ENCODE peak calls at places on chromosomes 1 and 21, in five cellular contexts. Y, J, L, A and O are unnamed samples.

GRCh38 chr1:80656011-80656627 is 1144.6 kb upstream of the ADGRL2 start:
- DNase-seq in Y (no peak), J (no peak), L (no peak), A (no peak), O (no peak)

GRCh38 chr1:180365039-180365438 is 135.0 kb downstream of the LHX4 start:
- DNase-seq in Y (no peak), J (no peak), L (no peak), A (no peak), O (no peak)

GRCh38 chr1:47223921-47224675 is 7.9 kb downstream of the TAL1 start:
- DNase-seq in Y (no peak), J (no peak), L (no peak), A (no peak), O (no peak)

GRCh38 chr1:47424336-47424982 is 8.4 kb downstream of the FOXE3 start:
- DNase-seq in Y (no peak), J (no peak), L (no peak), A (no peak), O (peak)

GRCh38 chr21:37386151-37386550 is 19.6 kb downstream of the DYRK1A start:
- DNase-seq in Y (no peak), J (no peak), L (no peak), A (no peak), O (no peak)

GRCh38 chr1:209858561-209859103 is 30.9 kb downstream of the UTP25 start:
- DNase-seq in Y (no peak), J (no peak), L (no peak), A (no peak), O (no peak)

GRCh38 chr1:107748529-107748928 is 216.5 kb downstream of the VAV3 start:
- DNase-seq in Y (no peak), J (no peak), L (no peak), A (no peak), O (no peak)

GRCh38 chr1:190172636-190173410 is 304.8 kb downstream of the BRINP3 start:
- DNase-seq in Y (no peak), J (no peak), L (no peak), A (no peak), O (no peak)

GRCh38 chr1:161017756-161018630 is 3.0 kb downstream of the F11R start:
- DNase-seq in Y (no peak), J (no peak), L (no peak), A (no peak), O (no peak)

GRCh38 chr1:226886142-226886901 is 15.9 kb downstream of the PSEN2 start:
- DNase-seq in Y (no peak), J (no peak), L (no peak), A (no peak), O (no peak)

GRCh38 chr1:162548170-162548569 is 13.4 kb upstream of the UAP1 start:
- DNase-seq in Y (no peak), J (no peak), L (no peak), A (peak), O (no peak)

GRCh38 chr1:71792264-71792663 is 490.1 kb downstream of the NEGR1 start:
- DNase-seq in Y (no peak), J (no peak), L (no peak), A (no peak), O (no peak)

GRCh38 chr1:52237430-52237829 is 95.5 kb downstream of the ZFYVE9 start:
- DNase-seq in Y (no peak), J (no peak), L (no peak), A (no peak), O (no peak)

GRCh38 chr1:85278853-85279314 is 2.5 kb upstream of the BCL10 start:
- DNase-seq in Y (no peak), J (no peak), L (no peak), A (no peak), O (no peak)

GRCh38 chr1:228148196-228148861 is 1.4 kb upstream of the GJC2 start:
- DNase-seq in Y (peak), J (peak), L (peak), A (no peak), O (no peak)

GRCh38 chr1:176789571-176790090 is 326.7 kb downstream of the PAPPA2 start:
- DNase-seq in Y (no peak), J (no peak), L (no peak), A (no peak), O (no peak)

GRCh38 chr1:238898856-238899255 is 487.5 kb upstream of the CHRM3 start:
- DNase-seq in Y (no peak), J (no peak), L (no peak), A (no peak), O (no peak)

GRCh38 chr1:93346472-93346991 is 825 bp downstream of the DR1 start:
- DNase-seq in Y (no peak), J (no peak), L (peak), A (no peak), O (no peak)

GRCh38 chr1:221576268-221576667 is 165.6 kb downstream of the DUSP10 start:
- DNase-seq in Y (no peak), J (no peak), L (no peak), A (no peak), O (no peak)

GRCh38 chr1:181089777-181090505 is 1.4 kb downstream of the IER5 start:
- DNase-seq in Y (peak), J (peak), L (peak), A (peak), O (peak)

DNA sequence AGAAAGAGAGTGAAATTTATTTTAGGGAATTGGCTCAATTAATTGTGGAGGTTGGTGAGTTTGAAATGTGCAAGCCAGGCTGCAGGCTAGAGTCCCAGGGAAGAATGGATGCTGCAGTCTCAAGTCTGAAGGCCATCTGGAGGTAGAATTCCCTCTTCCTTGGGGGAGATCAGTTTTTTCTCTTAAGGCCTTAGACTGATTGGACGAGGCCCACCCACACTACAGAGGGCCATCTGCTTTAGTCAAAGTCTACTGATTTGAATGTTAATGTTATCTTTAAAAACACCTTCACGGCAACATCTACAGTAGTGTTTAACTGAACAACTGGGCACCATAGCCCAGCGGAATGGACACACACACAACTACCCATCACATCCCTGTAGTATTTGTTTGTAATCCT is 245.9 kb upstream of the IRF2BP2 start:
- DNase-seq in Y (no peak), J (no peak), L (no peak), A (no peak), O (no peak)
- TF ChIP-seq CTCF in Y (no peak), J (no peak), L (no peak), A (no peak), O (no peak)

GRCh38 chr1:26530540-26530897 is 958 bp downstream of the RPS6KA1 start:
- DNase-seq in Y (no peak), J (no peak), L (no peak), A (no peak), O (no peak)

GRCh38 chr1:26531651-26532131 is 2.1 kb downstream of the RPS6KA1 start:
- DNase-seq in Y (no peak), J (peak), L (no peak), A (no peak), O (no peak)

GRCh38 chr1:26529655-26530539 is at the start of gene RPS6KA1:
- DNase-seq in Y (peak), J (peak), L (peak), A (peak), O (peak)

GRCh38 chr1:26529405-26529654 is 231 bp upstream of the RPS6KA1 start:
- DNase-seq in Y (no peak), J (no peak), L (no peak), A (no peak), O (no peak)

DNA sequence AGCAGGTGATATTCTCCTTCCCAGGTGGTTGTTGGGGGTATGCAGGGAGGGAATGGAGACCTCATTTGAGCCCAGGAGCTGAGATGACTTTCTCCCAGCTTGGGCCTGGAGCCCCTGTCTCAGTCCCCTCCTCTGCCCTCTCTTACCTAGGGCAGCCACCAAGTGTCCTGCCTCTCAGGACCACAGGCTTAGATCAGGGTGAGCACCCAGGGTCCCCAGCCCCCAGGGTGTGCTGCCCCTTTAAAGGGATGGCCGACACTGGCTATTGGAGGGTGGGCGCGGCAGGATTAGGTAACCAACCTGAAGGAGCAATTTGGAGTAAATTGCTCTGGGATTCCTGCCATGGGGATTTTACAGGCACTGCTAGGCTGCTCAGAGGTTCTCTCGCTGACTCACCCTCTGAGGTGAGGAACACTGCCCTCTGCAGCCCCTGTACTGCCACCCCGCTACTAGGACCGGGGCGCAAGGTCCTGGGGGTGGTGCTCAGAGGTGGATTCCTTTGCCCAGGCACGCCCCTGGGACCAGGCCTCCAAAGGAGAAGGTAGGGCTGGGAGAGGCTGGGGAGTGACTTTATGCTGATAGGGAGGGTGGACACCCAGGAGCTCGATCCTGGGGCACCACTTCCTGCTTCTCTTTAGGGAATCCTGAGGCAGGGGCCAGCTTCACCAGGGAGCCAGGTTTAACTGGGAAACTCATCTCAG is 1.5 kb downstream of the RPS6KA1 start:
- DNase-seq in Y (no peak), J (peak), L (no peak), A (no peak), O (no peak)
- TF ChIP-seq CTCF in Y (no peak), J (peak), L (no peak), A (no peak), O (no peak)

GRCh38 chr1:68046885-68047658 is 3.4 kb downstream of the DIRAS3 start:
- DNase-seq in Y (no peak), J (no peak), L (no peak), A (no peak), O (no peak)

GRCh38 chr1:68049941-68050878 is at the start of gene DIRAS3:
- DNase-seq in Y (no peak), J (peak), L (peak), A (no peak), O (no peak)

GRCh38 chr1:68047659-68048026 is 2.8 kb downstream of the DIRAS3 start:
- DNase-seq in Y (no peak), J (no peak), L (no peak), A (no peak), O (no peak)

GRCh38 chr1:68046423-68046822 is 4.0 kb downstream of the DIRAS3 start:
- DNase-seq in Y (no peak), J (no peak), L (no peak), A (no peak), O (no peak)

DNA sequence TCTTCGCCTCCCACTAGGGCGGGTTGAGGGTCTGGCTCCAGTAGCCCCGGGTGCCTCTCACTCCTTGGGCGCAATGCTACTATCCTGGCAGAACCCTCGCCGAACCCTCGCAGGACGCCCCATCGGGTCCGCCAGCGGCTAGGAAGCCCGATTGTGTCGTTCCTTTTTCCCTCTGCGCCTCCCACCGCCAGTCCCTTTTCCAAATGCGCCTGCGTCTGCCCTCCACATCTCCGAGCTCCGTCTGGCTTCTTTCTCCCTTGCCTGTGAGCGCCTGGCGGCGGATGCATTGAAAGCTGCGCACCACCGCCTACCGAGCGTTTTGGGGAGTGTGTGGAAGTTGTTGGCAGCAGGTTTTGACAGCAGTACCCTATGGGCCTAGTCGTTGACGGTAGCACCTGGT is 1.0 kb upstream of the DIRAS3 start:
- DNase-seq in Y (no peak), J (peak), L (peak), A (no peak), O (peak)
- TF ChIP-seq CTCF in Y (no peak), J (no peak), L (peak), A (no peak), O (no peak)

DNA sequence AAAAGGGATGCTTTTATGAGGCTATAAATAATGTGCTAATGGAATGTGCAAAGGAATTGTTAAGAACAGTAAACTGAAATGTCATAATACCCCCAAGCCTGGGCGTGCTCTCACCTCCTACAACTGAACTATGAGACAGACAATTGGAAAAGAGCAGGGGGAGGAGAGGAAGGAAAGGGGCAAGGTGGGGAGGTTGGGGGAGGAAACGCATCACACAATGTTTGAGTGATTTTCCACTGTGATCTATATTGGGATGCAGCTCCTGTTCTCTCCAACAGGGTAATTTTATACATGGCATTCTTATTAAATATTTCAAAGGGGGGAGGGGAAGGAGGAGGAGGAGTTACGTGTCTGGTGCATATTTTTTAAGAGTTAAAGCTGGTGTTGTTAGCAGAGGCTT is 107.6 kb upstream of the ESRRG start:
- DNase-seq in Y (no peak), J (no peak), L (no peak), A (no peak), O (no peak)
- TF ChIP-seq CTCF in Y (no peak), J (no peak), L (no peak), A (no peak), O (peak)

DNA sequence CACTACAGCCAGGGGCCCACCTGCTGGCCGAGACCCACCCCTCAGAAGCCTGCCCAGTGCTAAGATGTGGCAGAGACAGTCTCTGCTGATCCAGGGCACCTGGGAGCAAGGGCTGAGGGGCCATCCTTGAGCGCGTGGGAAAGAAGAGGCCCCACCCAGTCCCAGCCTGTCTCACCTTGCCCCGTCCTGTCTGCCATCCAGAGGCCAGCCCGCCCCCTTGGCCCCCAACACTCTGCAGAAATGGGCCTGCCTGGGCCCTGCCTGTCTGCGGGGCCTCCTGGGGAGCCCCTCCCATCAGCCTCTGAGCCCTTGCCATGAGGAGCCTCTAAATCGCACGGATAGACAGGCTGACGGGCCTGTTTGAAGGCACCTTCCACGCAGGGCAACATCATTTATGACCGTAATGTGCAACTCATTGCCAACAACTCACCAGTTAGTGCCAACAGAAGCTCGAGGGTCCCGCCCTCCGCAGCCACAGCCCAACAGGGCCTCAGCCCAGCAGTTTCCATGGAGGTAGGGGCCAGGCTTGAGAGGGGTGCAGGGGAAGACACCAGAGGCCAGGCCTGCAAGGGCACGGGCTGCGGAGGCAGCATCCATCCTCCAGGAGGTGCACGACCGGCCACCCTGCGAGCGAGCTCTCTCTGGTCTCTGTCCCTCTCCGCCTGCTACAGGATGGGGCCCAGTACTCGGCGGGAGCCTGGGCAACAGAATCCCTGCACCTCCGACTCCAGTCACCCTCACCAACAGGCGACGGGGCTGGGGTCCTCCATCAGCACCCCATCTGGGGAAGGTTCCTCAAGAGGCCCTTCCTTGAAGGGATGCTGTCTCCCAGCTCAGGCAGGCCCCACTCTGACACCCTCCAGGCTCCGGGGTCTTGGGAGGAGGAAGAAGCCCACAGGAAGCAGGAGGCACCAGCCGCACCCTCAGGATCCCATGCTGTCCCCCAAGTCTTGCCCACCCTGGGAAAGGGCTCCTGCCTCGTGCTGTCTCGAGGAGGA is 78.0 kb downstream of the MEGF6 start:
- DNase-seq in Y (no peak), J (no peak), L (no peak), A (no peak), O (peak)
- TF ChIP-seq CTCF in Y (no peak), J (no peak), L (no peak), A (no peak), O (no peak)

DNA sequence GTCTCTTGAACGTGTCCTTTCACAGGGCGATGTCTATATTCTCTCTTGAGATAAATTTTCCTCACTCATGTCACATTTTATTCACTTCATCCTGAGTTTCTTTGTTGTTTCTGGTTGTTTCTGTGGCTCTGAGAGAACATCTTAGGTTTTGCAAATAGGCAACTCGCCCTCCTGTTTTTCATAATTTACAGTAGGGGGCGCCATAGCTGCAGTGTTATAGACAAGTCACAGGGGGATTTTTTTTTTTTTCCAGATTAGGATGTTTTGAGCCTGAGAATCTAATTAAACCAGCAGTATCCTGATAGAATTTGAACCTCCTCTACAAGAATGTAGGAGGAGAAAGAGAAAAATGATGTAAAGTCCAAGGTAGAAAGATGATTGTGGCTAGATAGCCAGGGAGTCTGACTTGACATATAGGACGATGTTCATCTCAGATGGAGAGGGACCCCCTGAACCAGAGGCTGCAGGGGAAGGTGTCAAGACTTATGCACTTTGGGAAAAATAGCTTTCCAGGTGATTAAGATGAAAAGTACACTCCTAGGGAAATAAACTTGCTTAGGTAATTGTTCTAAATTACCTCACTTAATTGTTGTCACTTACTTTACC is 76.3 kb downstream of the ZP4 start:
- DNase-seq in Y (no peak), J (no peak), L (no peak), A (no peak), O (no peak)
- TF ChIP-seq CTCF in Y (peak), J (no peak), L (no peak), A (no peak), O (peak)